ENCODE peak calls at places on chromosomes 7 and 10, in four cellular contexts. Y is NT2/D1, Q is 8988T, A is epithelial cell of esophagus. W is an unnamed sample.

GRCh38 chr7:7157887-7158271 is 24.5 kb upstream of the C1GALT1 start:
- DNase-seq in Q (no peak), A (peak), Y (no peak), W (no peak)

GRCh38 chr7:144854839-144855424 is 19.1 kb upstream of the TPK1 start:
- DNase-seq in Y (no peak), Q (no peak), A (peak), W (peak)

GRCh38 chr7:12550956-12551355 is 19.6 kb upstream of the SCIN start:
- DNase-seq in A (no peak), Y (no peak), Q (no peak), W (no peak)

GRCh38 chr7:23802720-23803397 is 92.8 kb downstream of the STK31 start:
- DNase-seq in Q (no peak), Y (no peak), A (no peak), W (no peak)

GRCh38 chr7:141011443-141011842 is 3.3 kb downstream of the MRPS33 start:
- DNase-seq in Q (no peak), Y (no peak), A (no peak), W (no peak)

GRCh38 chr7:117555260-117555659 is 75.4 kb downstream of the CFTR start:
- DNase-seq in Q (no peak), A (no peak), Y (no peak), W (no peak)

GRCh38 chr10:33899578-33900531 is 565.4 kb upstream of the NRP1 start:
- DNase-seq in Y (no peak), A (peak), Q (no peak), W (no peak)

GRCh38 chr7:114416089-114416990 is 1.7 kb downstream of the FOXP2 start:
- DNase-seq in Q (no peak), A (peak), Y (no peak), W (no peak)

GRCh38 chr7:140478361-140479061 is 794 bp downstream of the MKRN1 start:
- DNase-seq in Y (no peak), A (peak), Q (peak), W (peak)

GRCh38 chr10:95821766-95822165 is 65.8 kb downstream of the ENTPD1 start:
- DNase-seq in A (no peak), Q (no peak), Y (no peak), W (no peak)

GRCh38 chr10:6958254-6958653 is 378.2 kb upstream of the PRKCQ start:
- DNase-seq in Q (no peak), A (no peak), Y (no peak), W (no peak)

GRCh38 chr10:46282460-46283216 is 4.2 kb upstream of the ANTXRL start:
- DNase-seq in Y (no peak), Q (no peak), A (peak), W (peak)

GRCh38 chr10:114195079-114195478 is 15.9 kb downstream of the TDRD1 start:
- DNase-seq in Y (no peak), Q (no peak), A (peak), W (no peak)

GRCh38 chr10:71582506-71582905 is 137.1 kb downstream of the C10orf105 start:
- DNase-seq in A (no peak), Y (no peak), Q (no peak), W (no peak)

GRCh38 chr7:106430103-106430502 is 145.3 kb upstream of the NAMPT start:
- DNase-seq in A (peak), Q (no peak), Y (no peak), W (no peak)

GRCh38 chr7:2017483-2017891 is 215.3 kb downstream of the MAD1L1 start:
- DNase-seq in Q (no peak), Y (no peak), A (no peak), W (no peak)

GRCh38 chr10:119595715-119596515 is 849 bp downstream of the TIAL1 start:
- DNase-seq in A (peak), Q (no peak), Y (no peak), W (no peak)

GRCh38 chr7:30730097-30730496 is 21.8 kb upstream of the INMT start:
- DNase-seq in Y (no peak), A (no peak), Q (no peak), W (no peak)

GRCh38 chr7:94332571-94332970 is 62.1 kb upstream of the COL1A2 start:
- DNase-seq in Q (no peak), A (peak), Y (no peak), W (no peak)

GRCh38 chr7:30743371-30744074 is 8.4 kb upstream of the INMT start:
- DNase-seq in Q (no peak), Y (no peak), A (peak), W (no peak)

GRCh38 chr10:19904202-19904661 is 88.0 kb downstream of the PLXDC2 start:
- DNase-seq in A (no peak), Q (no peak), Y (no peak), W (no peak)

GRCh38 chr7:27689045-27689877 is 26.6 kb upstream of the HIBADH start:
- DNase-seq in A (peak), Y (peak), Q (no peak), W (peak)

GRCh38 chr10:35387768-35388167 is 51.5 kb downstream of the CCNY start:
- DNase-seq in Q (no peak), A (peak), Y (no peak), W (no peak)

GRCh38 chr10:72328045-72328828 is 26.5 kb downstream of the DNAJB12 start:
- DNase-seq in Y (no peak), Q (peak), A (peak), W (no peak)

GRCh38 chr7:110065112-110065511 is 1025.8 kb upstream of the LRRN3 start:
- DNase-seq in A (no peak), Q (no peak), Y (no peak), W (no peak)